ENCODE peak calls at places on chromosomes 2 and 18, in four cellular contexts. One of them, this sample, is unnamed.

GRCh38 chr2:168684921-168685618 is 117.4 kb upstream of the NOSTRIN start:
- DNase-seq in LHCN-M2: no peak
- DNase-seq in tibial nerve: no peak
- DNase-seq in non-pigmented ciliary epithelial cell: no peak
- DNase-seq in this sample: no peak

GRCh38 chr2:62197609-62198236 is 1.8 kb downstream of the B3GNT2 start:
- DNase-seq in LHCN-M2: peak
- DNase-seq in tibial nerve: no peak
- DNase-seq in non-pigmented ciliary epithelial cell: no peak
- DNase-seq in this sample: no peak

GRCh38 chr18:7921938-7922587 is 354.9 kb downstream of the PTPRM start:
- DNase-seq in LHCN-M2: peak
- DNase-seq in tibial nerve: no peak
- DNase-seq in non-pigmented ciliary epithelial cell: no peak
- DNase-seq in this sample: no peak

GRCh38 chr2:88016948-88017779 is 817 bp upstream of the RNU2-63P start:
- DNase-seq in LHCN-M2: no peak
- DNase-seq in tibial nerve: no peak
- DNase-seq in non-pigmented ciliary epithelial cell: no peak
- DNase-seq in this sample: peak

GRCh38 chr2:168212167-168212566 is 35.2 kb downstream of the STK39 start:
- DNase-seq in LHCN-M2: no peak
- DNase-seq in tibial nerve: no peak
- DNase-seq in non-pigmented ciliary epithelial cell: no peak
- DNase-seq in this sample: no peak

GRCh38 chr2:55500025-55500424 is 19.5 kb upstream of the CFAP36 start:
- DNase-seq in LHCN-M2: peak
- DNase-seq in tibial nerve: no peak
- DNase-seq in non-pigmented ciliary epithelial cell: no peak
- DNase-seq in this sample: no peak

GRCh38 chr2:119276864-119277263 is 53.2 kb downstream of the STEAP3 start:
- DNase-seq in LHCN-M2: no peak
- DNase-seq in tibial nerve: no peak
- DNase-seq in non-pigmented ciliary epithelial cell: no peak
- DNase-seq in this sample: no peak

GRCh38 chr18:53906681-53907080 is 317.8 kb downstream of the MBD2 start:
- DNase-seq in LHCN-M2: no peak
- DNase-seq in tibial nerve: no peak
- DNase-seq in non-pigmented ciliary epithelial cell: no peak
- DNase-seq in this sample: no peak

GRCh38 chr2:242038928-242039341 is 169.4 kb downstream of the RTP5 start:
- DNase-seq in LHCN-M2: no peak
- DNase-seq in tibial nerve: no peak
- DNase-seq in non-pigmented ciliary epithelial cell: no peak
- DNase-seq in this sample: no peak

GRCh38 chr2:158904126-158904525 is 64.3 kb upstream of the TANC1 start:
- DNase-seq in LHCN-M2: no peak
- DNase-seq in tibial nerve: no peak
- DNase-seq in non-pigmented ciliary epithelial cell: no peak
- DNase-seq in this sample: no peak

GRCh38 chr2:143193121-143193520 is 63.9 kb downstream of the ARHGAP15 start:
- DNase-seq in LHCN-M2: no peak
- DNase-seq in tibial nerve: no peak
- DNase-seq in non-pigmented ciliary epithelial cell: no peak
- DNase-seq in this sample: no peak

GRCh38 chr18:75205760-75206109 is 3.2 kb downstream of the PTGR3 start:
- DNase-seq in LHCN-M2: no peak
- DNase-seq in tibial nerve: no peak
- DNase-seq in non-pigmented ciliary epithelial cell: no peak
- DNase-seq in this sample: no peak

This sample was measured in GDM1.